ENCODE peak calls at places on chromosomes 12 and 14, in seven cellular contexts. One of them, this sample, is unnamed.

GRCh38 chr14:74169906-74170305 is 69.3 kb upstream of the VSX2 start:
- DNase-seq in posterior cingulate gyrus: no peak
- DNase-seq in HS-5: no peak
- DNase-seq in AG04450: no peak
- DNase-seq in WERI-Rb-1: no peak
- DNase-seq in NCI-H1105 treated with DMSO at 0.1 percent for 48 hours: no peak
- DNase-seq in foreskin fibroblast: no peak
- DNase-seq in this sample: no peak

GRCh38 chr12:82708507-82708906 is 21.8 kb downstream of the TMTC2 start:
- DNase-seq in posterior cingulate gyrus: peak
- DNase-seq in HS-5: no peak
- DNase-seq in AG04450: no peak
- DNase-seq in WERI-Rb-1: no peak
- DNase-seq in NCI-H1105 treated with DMSO at 0.1 percent for 48 hours: no peak
- DNase-seq in foreskin fibroblast: no peak
- DNase-seq in this sample: no peak

GRCh38 chr12:113392988-113393579 is 10.6 kb downstream of the SDS start:
- DNase-seq in posterior cingulate gyrus: no peak
- DNase-seq in HS-5: no peak
- DNase-seq in AG04450: no peak
- DNase-seq in WERI-Rb-1: peak
- DNase-seq in NCI-H1105 treated with DMSO at 0.1 percent for 48 hours: no peak
- DNase-seq in foreskin fibroblast: no peak
- DNase-seq in this sample: no peak

GRCh38 chr14:100406505-100407131 is 83.5 kb downstream of the SLC25A47 start:
- DNase-seq in posterior cingulate gyrus: no peak
- DNase-seq in HS-5: peak
- DNase-seq in AG04450: no peak
- DNase-seq in WERI-Rb-1: no peak
- DNase-seq in NCI-H1105 treated with DMSO at 0.1 percent for 48 hours: no peak
- DNase-seq in foreskin fibroblast: no peak
- DNase-seq in this sample: peak

GRCh38 chr12:71772728-71773127 is 18.1 kb downstream of the RAB21 start:
- DNase-seq in posterior cingulate gyrus: no peak
- DNase-seq in HS-5: no peak
- DNase-seq in AG04450: no peak
- DNase-seq in WERI-Rb-1: no peak
- DNase-seq in NCI-H1105 treated with DMSO at 0.1 percent for 48 hours: no peak
- DNase-seq in foreskin fibroblast: no peak
- DNase-seq in this sample: no peak

GRCh38 chr12:12642916-12643315 is 31.2 kb downstream of the CREBL2 start:
- DNase-seq in posterior cingulate gyrus: peak
- DNase-seq in HS-5: no peak
- DNase-seq in AG04450: no peak
- DNase-seq in WERI-Rb-1: no peak
- DNase-seq in NCI-H1105 treated with DMSO at 0.1 percent for 48 hours: no peak
- DNase-seq in foreskin fibroblast: no peak
- DNase-seq in this sample: no peak

GRCh38 chr12:3332190-3332589 is 158.8 kb upstream of the PRMT8 start:
- DNase-seq in posterior cingulate gyrus: no peak
- DNase-seq in HS-5: no peak
- DNase-seq in AG04450: no peak
- DNase-seq in WERI-Rb-1: no peak
- DNase-seq in NCI-H1105 treated with DMSO at 0.1 percent for 48 hours: no peak
- DNase-seq in foreskin fibroblast: peak
- DNase-seq in this sample: no peak

GRCh38 chr12:130169256-130169655 is 7.0 kb downstream of the FZD10 start:
- DNase-seq in posterior cingulate gyrus: no peak
- DNase-seq in HS-5: no peak
- DNase-seq in AG04450: no peak
- DNase-seq in WERI-Rb-1: no peak
- DNase-seq in NCI-H1105 treated with DMSO at 0.1 percent for 48 hours: no peak
- DNase-seq in foreskin fibroblast: no peak
- DNase-seq in this sample: no peak

GRCh38 chr12:712172-712863 is 40.1 kb upstream of the WNK1 start:
- DNase-seq in posterior cingulate gyrus: peak
- DNase-seq in HS-5: no peak
- DNase-seq in AG04450: no peak
- DNase-seq in WERI-Rb-1: peak
- DNase-seq in NCI-H1105 treated with DMSO at 0.1 percent for 48 hours: no peak
- DNase-seq in foreskin fibroblast: no peak
- DNase-seq in this sample: no peak

GRCh38 chr14:67773844-67774377 is 42.5 kb downstream of the ZFYVE26 start:
- DNase-seq in posterior cingulate gyrus: no peak
- DNase-seq in HS-5: no peak
- DNase-seq in AG04450: no peak
- DNase-seq in WERI-Rb-1: no peak
- DNase-seq in NCI-H1105 treated with DMSO at 0.1 percent for 48 hours: no peak
- DNase-seq in foreskin fibroblast: no peak
- DNase-seq in this sample: no peak

GRCh38 chr12:123388218-123388947 is 4.5 kb downstream of the KMT5A start:
- DNase-seq in posterior cingulate gyrus: peak
- DNase-seq in HS-5: no peak
- DNase-seq in AG04450: no peak
- DNase-seq in WERI-Rb-1: peak
- DNase-seq in NCI-H1105 treated with DMSO at 0.1 percent for 48 hours: peak
- DNase-seq in foreskin fibroblast: peak
- DNase-seq in this sample: peak

GRCh38 chr14:92686763-92687427 is 61.5 kb downstream of the LGMN start:
- DNase-seq in posterior cingulate gyrus: peak
- DNase-seq in HS-5: no peak
- DNase-seq in AG04450: peak
- DNase-seq in WERI-Rb-1: peak
- DNase-seq in NCI-H1105 treated with DMSO at 0.1 percent for 48 hours: peak
- DNase-seq in foreskin fibroblast: peak
- DNase-seq in this sample: peak

GRCh38 chr12:130401703-130402102 is 64.0 kb downstream of the PIWIL1 start:
- DNase-seq in posterior cingulate gyrus: no peak
- DNase-seq in HS-5: no peak
- DNase-seq in AG04450: no peak
- DNase-seq in WERI-Rb-1: peak
- DNase-seq in NCI-H1105 treated with DMSO at 0.1 percent for 48 hours: peak
- DNase-seq in foreskin fibroblast: no peak
- DNase-seq in this sample: no peak

GRCh38 chr14:54676822-54677708 is 110.1 kb downstream of the SAMD4A start:
- DNase-seq in posterior cingulate gyrus: peak
- DNase-seq in HS-5: peak
- DNase-seq in AG04450: peak
- DNase-seq in WERI-Rb-1: no peak
- DNase-seq in NCI-H1105 treated with DMSO at 0.1 percent for 48 hours: no peak
- DNase-seq in foreskin fibroblast: peak
- DNase-seq in this sample: no peak

GRCh38 chr12:95102916-95103671 is 29.7 kb upstream of the NR2C1 start:
- DNase-seq in posterior cingulate gyrus: no peak
- DNase-seq in HS-5: peak
- DNase-seq in AG04450: peak
- DNase-seq in WERI-Rb-1: no peak
- DNase-seq in NCI-H1105 treated with DMSO at 0.1 percent for 48 hours: peak
- DNase-seq in foreskin fibroblast: peak
- DNase-seq in this sample: peak

GRCh38 chr12:105253882-105254513 is 18.0 kb upstream of the APPL2 start:
- DNase-seq in posterior cingulate gyrus: no peak
- DNase-seq in HS-5: peak
- DNase-seq in AG04450: no peak
- DNase-seq in WERI-Rb-1: peak
- DNase-seq in NCI-H1105 treated with DMSO at 0.1 percent for 48 hours: no peak
- DNase-seq in foreskin fibroblast: peak
- DNase-seq in this sample: no peak

GRCh38 chr12:90679674-90680073 is 275.3 kb downstream of the CCER1 start:
- DNase-seq in posterior cingulate gyrus: no peak
- DNase-seq in HS-5: no peak
- DNase-seq in AG04450: no peak
- DNase-seq in WERI-Rb-1: no peak
- DNase-seq in NCI-H1105 treated with DMSO at 0.1 percent for 48 hours: no peak
- DNase-seq in foreskin fibroblast: no peak
- DNase-seq in this sample: no peak

GRCh38 chr14:74919421-74920165 is 3.5 kb downstream of the RPS6KL1 start:
- DNase-seq in posterior cingulate gyrus: no peak
- DNase-seq in HS-5: no peak
- DNase-seq in AG04450: no peak
- DNase-seq in WERI-Rb-1: no peak
- DNase-seq in NCI-H1105 treated with DMSO at 0.1 percent for 48 hours: no peak
- DNase-seq in foreskin fibroblast: peak
- DNase-seq in this sample: no peak

GRCh38 chr14:25055005-25055404 is 5.1 kb upstream of the STXBP6 start:
- DNase-seq in posterior cingulate gyrus: no peak
- DNase-seq in HS-5: no peak
- DNase-seq in AG04450: no peak
- DNase-seq in WERI-Rb-1: no peak
- DNase-seq in NCI-H1105 treated with DMSO at 0.1 percent for 48 hours: no peak
- DNase-seq in foreskin fibroblast: no peak
- DNase-seq in this sample: no peak

GRCh38 chr14:91876492-91876891 is 9.2 kb upstream of the TC2N start:
- DNase-seq in posterior cingulate gyrus: no peak
- DNase-seq in HS-5: no peak
- DNase-seq in AG04450: no peak
- DNase-seq in WERI-Rb-1: no peak
- DNase-seq in NCI-H1105 treated with DMSO at 0.1 percent for 48 hours: no peak
- DNase-seq in foreskin fibroblast: no peak
- DNase-seq in this sample: no peak

GRCh38 chr12:64099430-64099829 is 122.7 kb downstream of the KICS2 start:
- DNase-seq in posterior cingulate gyrus: no peak
- DNase-seq in HS-5: peak
- DNase-seq in AG04450: peak
- DNase-seq in WERI-Rb-1: no peak
- DNase-seq in NCI-H1105 treated with DMSO at 0.1 percent for 48 hours: no peak
- DNase-seq in foreskin fibroblast: peak
- DNase-seq in this sample: no peak

GRCh38 chr14:48944802-48945201 is 641.4 kb downstream of the RPS29 start:
- DNase-seq in posterior cingulate gyrus: no peak
- DNase-seq in HS-5: no peak
- DNase-seq in AG04450: no peak
- DNase-seq in WERI-Rb-1: no peak
- DNase-seq in NCI-H1105 treated with DMSO at 0.1 percent for 48 hours: no peak
- DNase-seq in foreskin fibroblast: no peak
- DNase-seq in this sample: no peak

GRCh38 chr14:21536395-21537087 is 10.4 kb upstream of the SALL2 start:
- DNase-seq in posterior cingulate gyrus: no peak
- DNase-seq in HS-5: no peak
- DNase-seq in AG04450: no peak
- DNase-seq in WERI-Rb-1: peak
- DNase-seq in NCI-H1105 treated with DMSO at 0.1 percent for 48 hours: no peak
- DNase-seq in foreskin fibroblast: no peak
- DNase-seq in this sample: no peak

GRCh38 chr12:128056299-128056885 is 210.6 kb upstream of the TMEM132C start:
- DNase-seq in posterior cingulate gyrus: no peak
- DNase-seq in HS-5: no peak
- DNase-seq in AG04450: no peak
- DNase-seq in WERI-Rb-1: peak
- DNase-seq in NCI-H1105 treated with DMSO at 0.1 percent for 48 hours: no peak
- DNase-seq in foreskin fibroblast: no peak
- DNase-seq in this sample: no peak

GRCh38 chr14:90924618-90925345 is 108.6 kb upstream of the TTC7B start:
- DNase-seq in posterior cingulate gyrus: no peak
- DNase-seq in HS-5: no peak
- DNase-seq in AG04450: no peak
- DNase-seq in WERI-Rb-1: no peak
- DNase-seq in NCI-H1105 treated with DMSO at 0.1 percent for 48 hours: no peak
- DNase-seq in foreskin fibroblast: no peak
- DNase-seq in this sample: no peak

GRCh38 chr12:51430196-51430895 is 5.7 kb downstream of the SLC4A8 start:
- DNase-seq in posterior cingulate gyrus: no peak
- DNase-seq in HS-5: no peak
- DNase-seq in AG04450: no peak
- DNase-seq in WERI-Rb-1: peak
- DNase-seq in NCI-H1105 treated with DMSO at 0.1 percent for 48 hours: no peak
- DNase-seq in foreskin fibroblast: no peak
- DNase-seq in this sample: no peak

GRCh38 chr12:11658796-11659195 is 9.3 kb downstream of the ETV6 start:
- DNase-seq in posterior cingulate gyrus: no peak
- DNase-seq in HS-5: no peak
- DNase-seq in AG04450: no peak
- DNase-seq in WERI-Rb-1: no peak
- DNase-seq in NCI-H1105 treated with DMSO at 0.1 percent for 48 hours: no peak
- DNase-seq in foreskin fibroblast: peak
- DNase-seq in this sample: no peak

GRCh38 chr14:92039073-92039719 is 663 bp downstream of the TRIP11 start:
- DNase-seq in posterior cingulate gyrus: no peak
- DNase-seq in HS-5: peak
- DNase-seq in AG04450: peak
- DNase-seq in WERI-Rb-1: peak
- DNase-seq in NCI-H1105 treated with DMSO at 0.1 percent for 48 hours: peak
- DNase-seq in foreskin fibroblast: peak
- DNase-seq in this sample: peak

GRCh38 chr14:105196228-105196960 is 15.3 kb upstream of the NUDT14 start:
- DNase-seq in posterior cingulate gyrus: no peak
- DNase-seq in HS-5: no peak
- DNase-seq in AG04450: no peak
- DNase-seq in WERI-Rb-1: no peak
- DNase-seq in NCI-H1105 treated with DMSO at 0.1 percent for 48 hours: no peak
- DNase-seq in foreskin fibroblast: no peak
- DNase-seq in this sample: no peak

GRCh38 chr12:65603428-65604351 is 220.6 kb upstream of the HMGA2 start:
- DNase-seq in posterior cingulate gyrus: peak
- DNase-seq in HS-5: peak
- DNase-seq in AG04450: peak
- DNase-seq in WERI-Rb-1: no peak
- DNase-seq in NCI-H1105 treated with DMSO at 0.1 percent for 48 hours: no peak
- DNase-seq in foreskin fibroblast: peak
- DNase-seq in this sample: no peak

This sample was measured in activated CD4-positive, alpha-beta memory T cell treated with anti-CD3 and anti-CD28 coated beads for 36 hours.